ENCODE peak calls at places on chromosomes 2 and 18, in ten cellular contexts. W is K562, S is ovary, G is transverse colon, U is stomach, V is SK-N-SH, Q is sigmoid colon, Y is upper lobe of left lung, F is GM12878, P is H1. X is an unnamed sample. For H3K36me3, the result is how much of the 10 kb centered on the place peaks cover.

GRCh38 chr2:58098254-58099096 is 51.9 kb downstream of the VRK2 start:
- DNase-seq in W (no peak), S (no peak), G (no peak), U (no peak), V (no peak), Q (no peak), Y (no peak), F (no peak), P (no peak), X (no peak)

GRCh38 chr2:99085400-99085799 is 56.1 kb upstream of the C2orf15 start:
- DNase-seq in W (no peak), S (no peak), G (no peak), U (no peak), V (no peak), Q (no peak), Y (no peak), F (no peak), P (no peak), X (no peak)

GRCh38 chr2:225091336-225091735 is 49.1 kb upstream of the DOCK10 start:
- DNase-seq in W (no peak), S (no peak), G (no peak), U (no peak), V (no peak), Q (no peak), Y (no peak), F (no peak), P (no peak), X (no peak)

GRCh38 chr18:52341617-52342381 is 1.8 kb downstream of the DCC start:
- DNase-seq in W (no peak), S (no peak), G (no peak), U (no peak), V (peak), Q (no peak), Y (peak), F (no peak), P (no peak), X (no peak)

GRCh38 chr2:230872151-230872967 is 7.6 kb downstream of the ITM2C start:
- DNase-seq in W (no peak), S (no peak), G (no peak), U (peak), V (no peak), Q (no peak), Y (peak), F (no peak), P (no peak), X (no peak)

GRCh38 chr2:181678744-181679543 is 1.4 kb downstream of the NEUROD1 start:
- DNase-seq in W (no peak), S (no peak), G (no peak), U (no peak), V (no peak), Q (no peak), Y (no peak), F (no peak), P (no peak), X (no peak)

GRCh38 chr2:100923461-100924020 is 78.5 kb upstream of the RPL31 start:
- DNase-seq in W (no peak), S (no peak), G (no peak), U (no peak), V (no peak), Q (no peak), Y (no peak), F (no peak), P (no peak), X (no peak)

GRCh38 chr2:15971351-15971750 is 31.0 kb downstream of the MYCN start:
- DNase-seq in W (no peak), S (no peak), G (no peak), U (no peak), V (no peak), Q (no peak), Y (no peak), F (no peak), P (no peak), X (no peak)

GRCh38 chr2:28368417-28368798 is 24.2 kb upstream of the FOSL2 start:
- DNase-seq in W (no peak), S (no peak), G (no peak), U (no peak), V (no peak), Q (no peak), Y (no peak), F (no peak), P (no peak), X (no peak)

GRCh38 chr2:50650398-50650810 is 381.5 kb downstream of the NRXN1 start:
- DNase-seq in W (no peak), S (no peak), G (no peak), U (no peak), V (no peak), Q (no peak), Y (no peak), F (no peak), P (no peak), X (no peak)

GRCh38 chr2:42879116-42879705 is 86.8 kb upstream of the HAAO start:
- DNase-seq in W (no peak), S (no peak), G (no peak), U (no peak), V (no peak), Q (no peak), Y (no peak), F (no peak), P (no peak), X (no peak)

GRCh38 chr2:204065571-204065970 is 129.0 kb downstream of the ICOS start:
- DNase-seq in W (no peak), S (no peak), G (no peak), U (no peak), V (no peak), Q (no peak), Y (no peak), F (no peak), P (no peak), X (no peak)

GRCh38 chr2:213225866-213226265 is 58.4 kb upstream of the SPAG16 start:
- DNase-seq in W (no peak), S (no peak), G (no peak), U (no peak), V (no peak), Q (no peak), Y (no peak), F (no peak), P (no peak), X (no peak)

GRCh38 chr2:34308140-34308539 is 709.0 kb upstream of the FAM98A start:
- DNase-seq in W (no peak), S (no peak), G (no peak), U (no peak), V (no peak), Q (no peak), Y (no peak), F (no peak), P (no peak), X (no peak)

GRCh38 chr2:152658221-152658620 is 59.0 kb downstream of the PRPF40A start:
- DNase-seq in W (no peak), S (no peak), G (no peak), U (no peak), V (no peak), Q (no peak), Y (no peak), F (no peak), P (no peak), X (no peak)

GRCh38 chr18:63025251-63025710 is 294.3 kb downstream of the BCL2 start:
- DNase-seq in W (no peak), S (no peak), G (peak), U (no peak), V (peak), Q (no peak), Y (no peak), F (no peak), P (no peak), X (no peak)

GRCh38 chr2:232369126-232369955 is 9.2 kb upstream of the ALPP start:
- DNase-seq in W (no peak), S (no peak), G (no peak), U (no peak), V (no peak), Q (peak), Y (peak), F (no peak), P (no peak), X (no peak)

GRCh38 chr2:159925975-159926374 is 128.0 kb upstream of the CD302 start:
- DNase-seq in W (no peak), S (no peak), G (no peak), U (no peak), V (no peak), Q (no peak), Y (no peak), F (no peak), P (no peak), X (no peak)

GRCh38 chr2:231900486-231900942 is 25.7 kb downstream of the NPPC start:
- DNase-seq in W (peak), S (no peak), G (peak), U (peak), V (peak), Q (peak), Y (peak), F (no peak), P (peak), X (peak)

GRCh38 chr18:55452123-55452611 is 135.8 kb downstream of the TCF4 start:
- DNase-seq in W (no peak), S (no peak), G (no peak), U (no peak), V (no peak), Q (no peak), Y (no peak), F (no peak), P (no peak), X (peak)

GRCh38 chr2:37987098-37987497 is 62.0 kb downstream of the RMDN2 start:
- DNase-seq in W (no peak), S (no peak), G (no peak), U (no peak), V (no peak), Q (no peak), Y (no peak), F (no peak), P (no peak), X (no peak)

GRCh38 chr2:121420486-121420885 is 110.2 kb upstream of the RNU4ATAC start:
- DNase-seq in W (no peak), S (no peak), G (no peak), U (no peak), V (no peak), Q (no peak), Y (no peak), F (no peak), P (no peak), X (no peak)
- H3K36me3 ChIP-seq in W (under half), S (under half), G (under half), U (half or more), V (under half), Q (half or more), Y (half or more), F (under half), P (under half), X (under half)

GRCh38 chr2:53021828-53022227 is 745.8 kb upstream of the CHAC2 start:
- DNase-seq in W (no peak), S (no peak), G (no peak), U (no peak), V (no peak), Q (no peak), Y (no peak), F (no peak), P (no peak), X (no peak)
- TF ChIP-seq EP300 in W (no peak), S (no peak), G (no peak), U (no peak), V (no peak), Q (no peak), Y (no peak), F (no peak), P (no peak), X (no peak)

GRCh38 chr2:46358713-46359112 is 61.5 kb downstream of the EPAS1 start:
- DNase-seq in W (no peak), S (no peak), G (no peak), U (no peak), V (no peak), Q (no peak), Y (no peak), F (no peak), P (no peak), X (no peak)

GRCh38 chr2:46360303-46360702 is 63.1 kb downstream of the EPAS1 start:
- DNase-seq in W (no peak), S (no peak), G (no peak), U (no peak), V (no peak), Q (no peak), Y (no peak), F (no peak), P (no peak), X (no peak)

GRCh38 chr2:46355756-46356155 is 58.5 kb downstream of the EPAS1 start:
- DNase-seq in W (no peak), S (no peak), G (no peak), U (no peak), V (no peak), Q (no peak), Y (no peak), F (no peak), P (no peak), X (no peak)

GRCh38 chr2:46353509-46353908 is 56.3 kb downstream of the EPAS1 start:
- DNase-seq in W (no peak), S (no peak), G (no peak), U (no peak), V (no peak), Q (no peak), Y (no peak), F (no peak), P (no peak), X (no peak)

DNA sequence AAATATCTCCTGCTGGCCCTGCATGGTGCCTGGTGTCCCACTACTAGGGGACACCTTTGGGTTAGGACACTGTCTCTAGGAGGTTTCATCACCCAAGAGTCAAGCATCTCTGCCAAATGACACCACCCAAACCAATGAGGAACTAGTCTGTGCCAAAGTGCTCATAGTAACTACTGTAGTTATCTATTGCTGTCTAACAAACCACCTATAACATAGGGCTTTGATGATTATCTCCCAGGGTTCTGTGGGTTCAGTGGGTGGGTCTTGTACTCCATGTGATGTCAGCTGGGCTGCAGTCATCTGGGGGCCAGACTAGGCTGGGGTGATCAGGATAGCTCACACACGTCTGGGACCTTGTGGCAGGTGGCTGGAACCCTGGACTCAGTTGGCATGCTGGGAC is 59.8 kb downstream of the EPAS1 start:
- DNase-seq in W (no peak), S (no peak), G (no peak), U (no peak), V (no peak), Q (no peak), Y (no peak), F (no peak), P (no peak), X (no peak)
- H3K36me3 ChIP-seq in W (under half), S (under half), G (under half), U (half or more), V (half or more), Q (under half), Y (half or more), F (under half), P (under half), X (half or more)

GRCh38 chr2:240432430-240432819 is 3.0 kb upstream of the GPC1 start:
- DNase-seq in W (no peak), S (peak), G (no peak), U (peak), V (no peak), Q (no peak), Y (no peak), F (no peak), P (no peak), X (no peak)

GRCh38 chr2:240430595-240430994 is 4.9 kb upstream of the GPC1 start:
- DNase-seq in W (no peak), S (no peak), G (no peak), U (no peak), V (no peak), Q (peak), Y (no peak), F (no peak), P (no peak), X (no peak)

GRCh38 chr2:240432820-240433801 is 2.4 kb upstream of the GPC1 start:
- DNase-seq in W (no peak), S (peak), G (peak), U (peak), V (no peak), Q (peak), Y (peak), F (no peak), P (no peak), X (no peak)

GRCh38 chr2:240431276-240431662 is 4.2 kb upstream of the GPC1 start:
- DNase-seq in W (no peak), S (peak), G (no peak), U (peak), V (no peak), Q (peak), Y (no peak), F (no peak), P (no peak), X (no peak)

GRCh38 chr2:240431663-240432424 is 3.6 kb upstream of the GPC1 start:
- DNase-seq in W (no peak), S (peak), G (peak), U (peak), V (no peak), Q (peak), Y (no peak), F (no peak), P (no peak), X (no peak)
- TF ChIP-seq EP300 in W (no peak), S (no peak), G (no peak), U (no peak), V (no peak), Q (no peak), Y (no peak), F (no peak), P (no peak), X (no peak)

GRCh38 chr18:23560186-23560585 is 26.1 kb downstream of the NPC1 start:
- DNase-seq in W (no peak), S (no peak), G (no peak), U (no peak), V (no peak), Q (no peak), Y (no peak), F (no peak), P (no peak), X (no peak)

GRCh38 chr18:23551978-23552377 is 34.3 kb downstream of the NPC1 start:
- DNase-seq in W (no peak), S (no peak), G (no peak), U (no peak), V (no peak), Q (no peak), Y (no peak), F (no peak), P (no peak), X (no peak)

GRCh38 chr18:23553887-23554286 is 32.4 kb downstream of the NPC1 start:
- DNase-seq in W (no peak), S (no peak), G (no peak), U (no peak), V (no peak), Q (no peak), Y (no peak), F (no peak), P (no peak), X (no peak)

GRCh38 chr18:23550898-23551297 is 35.4 kb downstream of the NPC1 start:
- DNase-seq in W (no peak), S (no peak), G (no peak), U (no peak), V (no peak), Q (no peak), Y (no peak), F (no peak), P (no peak), X (no peak)

DNA sequence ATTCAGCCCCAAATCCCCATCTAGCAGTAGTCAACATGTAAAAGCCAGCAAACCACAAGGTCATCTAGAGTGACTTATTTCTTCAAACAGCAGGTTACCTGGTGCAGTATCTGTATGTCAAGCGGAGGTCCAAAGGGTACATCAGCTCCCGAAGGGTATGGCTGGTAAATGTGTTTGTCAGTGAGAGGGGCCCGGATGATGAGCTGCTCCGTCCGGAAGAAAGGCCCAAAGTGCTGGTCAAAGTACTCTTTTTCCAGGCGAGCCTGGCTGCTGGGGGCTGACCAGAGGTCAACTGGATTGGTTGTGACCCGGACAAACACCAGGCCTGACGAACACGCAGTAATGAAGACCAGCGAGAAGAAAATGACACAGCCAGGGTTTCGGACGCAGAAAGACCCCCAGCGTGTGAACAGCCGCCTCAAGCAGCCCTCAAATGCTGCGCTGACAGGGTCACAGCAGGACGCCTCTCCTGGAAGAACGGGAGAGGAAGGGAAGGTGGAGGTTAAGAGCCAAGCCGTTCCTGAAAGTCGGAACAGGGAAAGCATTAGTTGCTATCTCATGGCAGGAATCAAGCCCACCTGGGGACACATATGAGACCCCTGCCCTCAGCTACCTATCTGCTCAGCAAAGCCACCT is 30.0 kb downstream of the NPC1 start:
- DNase-seq in W (no peak), S (no peak), G (no peak), U (no peak), V (no peak), Q (no peak), Y (no peak), F (no peak), P (no peak), X (no peak)
- H3K36me3 ChIP-seq in W (half or more), S (under half), G (under half), U (half or more), V (under half), Q (half or more), Y (half or more), F (under half), P (under half), X (under half)

GRCh38 chr2:169507698-169508097 is 1.8 kb upstream of the KLHL41 start:
- DNase-seq in W (no peak), S (no peak), G (no peak), U (no peak), V (no peak), Q (no peak), Y (no peak), F (no peak), P (no peak), X (no peak)
- TF ChIP-seq EP300 in W (no peak), S (no peak), G (no peak), U (no peak), V (no peak), Q (no peak), Y (no peak), F (no peak), P (no peak), X (no peak)

GRCh38 chr2:186664644-186665043 is 29.2 kb upstream of the FAM171B start:
- DNase-seq in W (no peak), S (no peak), G (no peak), U (no peak), V (peak), Q (no peak), Y (no peak), F (no peak), P (no peak), X (no peak)
- H3K36me3 ChIP-seq in W (under half), S (under half), G (under half), U (half or more), V (half or more), Q (half or more), Y (half or more), F (under half), P (under half), X (under half)

X was measured in tibial nerve.